ENCODE peak calls at places on chromosomes 2 and 18, in seven cellular contexts. One of them, this sample, is unnamed.

GRCh38 chr2:231683292-231683898 is 24.9 kb upstream of the PTMA start:
- DNase-seq in astrocyte of the spinal cord: no peak
- DNase-seq in mesothelial cell of epicardium: no peak
- DNase-seq in HFF-Myc: no peak
- DNase-seq in heart left ventricle: no peak
- DNase-seq in epithelial cell of esophagus: no peak
- DNase-seq in foreskin fibroblast: no peak
- DNase-seq in this sample: no peak

GRCh38 chr18:59672125-59672769 is 25.0 kb downstream of the CCBE1 start:
- DNase-seq in heart left ventricle: no peak
- DNase-seq in epithelial cell of esophagus: peak; percentile 70
- DNase-seq in astrocyte of the spinal cord: peak; percentile 53
- DNase-seq in HFF-Myc: no peak
- DNase-seq in mesothelial cell of epicardium: no peak
- DNase-seq in foreskin fibroblast: peak; percentile 53
- DNase-seq in this sample: no peak

GRCh38 chr18:31225668-31226067 is 63.0 kb upstream of the DSC1 start:
- DNase-seq in heart left ventricle: no peak
- DNase-seq in mesothelial cell of epicardium: peak; percentile 41
- DNase-seq in foreskin fibroblast: no peak
- DNase-seq in epithelial cell of esophagus: no peak
- DNase-seq in astrocyte of the spinal cord: peak; percentile 86
- DNase-seq in HFF-Myc: no peak
- DNase-seq in this sample: peak; percentile 80

GRCh38 chr2:32745191-32745590 is 117.3 kb downstream of the TTC27 start:
- DNase-seq in epithelial cell of esophagus: peak; percentile 47
- DNase-seq in heart left ventricle: no peak
- DNase-seq in HFF-Myc: no peak
- DNase-seq in mesothelial cell of epicardium: no peak
- DNase-seq in foreskin fibroblast: peak; percentile 68
- DNase-seq in astrocyte of the spinal cord: peak; percentile 19
- DNase-seq in this sample: no peak

GRCh38 chr2:64838817-64839216 is 150.4 kb upstream of the SLC1A4 start:
- DNase-seq in heart left ventricle: no peak
- DNase-seq in astrocyte of the spinal cord: peak; percentile 89
- DNase-seq in HFF-Myc: peak; percentile 66
- DNase-seq in mesothelial cell of epicardium: no peak
- DNase-seq in foreskin fibroblast: peak; percentile 97
- DNase-seq in epithelial cell of esophagus: peak; percentile 95
- DNase-seq in this sample: peak; percentile 72

GRCh38 chr2:104746790-104747320 is 107.1 kb upstream of the POU3F3 start:
- DNase-seq in mesothelial cell of epicardium: no peak
- DNase-seq in heart left ventricle: no peak
- DNase-seq in astrocyte of the spinal cord: no peak
- DNase-seq in epithelial cell of esophagus: no peak
- DNase-seq in foreskin fibroblast: no peak
- DNase-seq in HFF-Myc: no peak
- DNase-seq in this sample: no peak

GRCh38 chr2:43222472-43223146 is 3.8 kb downstream of the ZFP36L2 start:
- DNase-seq in astrocyte of the spinal cord: peak; percentile 36
- DNase-seq in epithelial cell of esophagus: peak; percentile 36
- DNase-seq in foreskin fibroblast: peak; percentile 36
- DNase-seq in mesothelial cell of epicardium: no peak
- DNase-seq in HFF-Myc: no peak
- DNase-seq in heart left ventricle: no peak
- DNase-seq in this sample: no peak

GRCh38 chr2:27833931-27834330 is 56.3 kb downstream of the RBKS start:
- DNase-seq in foreskin fibroblast: peak; percentile 50
- DNase-seq in mesothelial cell of epicardium: no peak
- DNase-seq in epithelial cell of esophagus: no peak
- DNase-seq in heart left ventricle: no peak
- DNase-seq in astrocyte of the spinal cord: peak; percentile 46
- DNase-seq in HFF-Myc: no peak
- DNase-seq in this sample: no peak

GRCh38 chr2:226423498-226423960 is 376.1 kb downstream of the IRS1 start:
- DNase-seq in foreskin fibroblast: peak; percentile 58
- DNase-seq in mesothelial cell of epicardium: no peak
- DNase-seq in heart left ventricle: peak; percentile 59
- DNase-seq in epithelial cell of esophagus: peak; percentile 60
- DNase-seq in astrocyte of the spinal cord: peak; percentile 42
- DNase-seq in HFF-Myc: no peak
- DNase-seq in this sample: no peak

GRCh38 chr2:153004627-153005026 is 286.2 kb downstream of the ARL6IP6 start:
- DNase-seq in HFF-Myc: no peak
- DNase-seq in heart left ventricle: no peak
- DNase-seq in foreskin fibroblast: no peak
- DNase-seq in epithelial cell of esophagus: no peak
- DNase-seq in mesothelial cell of epicardium: no peak
- DNase-seq in astrocyte of the spinal cord: no peak
- DNase-seq in this sample: no peak

GRCh38 chr2:211397764-211398163 is 841.4 kb downstream of the CPS1 start:
- DNase-seq in heart left ventricle: no peak
- DNase-seq in epithelial cell of esophagus: no peak
- DNase-seq in mesothelial cell of epicardium: no peak
- DNase-seq in foreskin fibroblast: no peak
- DNase-seq in astrocyte of the spinal cord: no peak
- DNase-seq in HFF-Myc: no peak
- DNase-seq in this sample: no peak

GRCh38 chr2:238132463-238133450 is 5.7 kb upstream of the KLHL30 start:
- DNase-seq in astrocyte of the spinal cord: no peak
- DNase-seq in foreskin fibroblast: no peak
- DNase-seq in heart left ventricle: peak; percentile 48
- DNase-seq in mesothelial cell of epicardium: no peak
- DNase-seq in HFF-Myc: no peak
- DNase-seq in epithelial cell of esophagus: no peak
- DNase-seq in this sample: no peak

GRCh38 chr2:8059255-8059654 is 622.6 kb upstream of the ID2 start:
- DNase-seq in foreskin fibroblast: no peak
- DNase-seq in HFF-Myc: no peak
- DNase-seq in astrocyte of the spinal cord: no peak
- DNase-seq in epithelial cell of esophagus: no peak
- DNase-seq in mesothelial cell of epicardium: no peak
- DNase-seq in heart left ventricle: no peak
- DNase-seq in this sample: no peak

GRCh38 chr2:8797682-8798081 is 39.7 kb downstream of the KIDINS220 start:
- DNase-seq in astrocyte of the spinal cord: no peak
- DNase-seq in mesothelial cell of epicardium: no peak
- DNase-seq in foreskin fibroblast: no peak
- DNase-seq in HFF-Myc: no peak
- DNase-seq in heart left ventricle: no peak
- DNase-seq in epithelial cell of esophagus: no peak
- DNase-seq in this sample: no peak

GRCh38 chr2:144513388-144514100 is 6.4 kb downstream of the ZEB2 start:
- DNase-seq in astrocyte of the spinal cord: peak; percentile 81
- DNase-seq in heart left ventricle: no peak
- DNase-seq in foreskin fibroblast: peak; percentile 83
- DNase-seq in HFF-Myc: no peak
- DNase-seq in mesothelial cell of epicardium: no peak
- DNase-seq in epithelial cell of esophagus: no peak
- DNase-seq in this sample: peak; percentile 90

GRCh38 chr18:79515944-79516351 is 120.2 kb downstream of the NFATC1 start:
- DNase-seq in heart left ventricle: peak; percentile 46
- DNase-seq in mesothelial cell of epicardium: no peak
- DNase-seq in foreskin fibroblast: no peak
- DNase-seq in epithelial cell of esophagus: no peak
- DNase-seq in astrocyte of the spinal cord: no peak
- DNase-seq in HFF-Myc: no peak
- DNase-seq in this sample: no peak

GRCh38 chr2:221601376-221601775 is 29.3 kb upstream of the EPHA4 start:
- DNase-seq in astrocyte of the spinal cord: no peak
- DNase-seq in HFF-Myc: no peak
- DNase-seq in foreskin fibroblast: no peak
- DNase-seq in epithelial cell of esophagus: no peak
- DNase-seq in mesothelial cell of epicardium: no peak
- DNase-seq in heart left ventricle: no peak
- DNase-seq in this sample: no peak

GRCh38 chr2:38835990-38836389 is 39.7 kb downstream of the DHX57 start:
- DNase-seq in astrocyte of the spinal cord: no peak
- DNase-seq in foreskin fibroblast: no peak
- DNase-seq in HFF-Myc: no peak
- DNase-seq in mesothelial cell of epicardium: no peak
- DNase-seq in epithelial cell of esophagus: no peak
- DNase-seq in heart left ventricle: no peak
- DNase-seq in this sample: no peak

GRCh38 chr18:11322716-11323115 is 173.3 kb upstream of the PIEZO2 start:
- DNase-seq in astrocyte of the spinal cord: no peak
- DNase-seq in heart left ventricle: no peak
- DNase-seq in HFF-Myc: no peak
- DNase-seq in mesothelial cell of epicardium: no peak
- DNase-seq in foreskin fibroblast: no peak
- DNase-seq in epithelial cell of esophagus: no peak
- DNase-seq in this sample: no peak

GRCh38 chr2:88874063-88874657 is 182.7 kb downstream of the RPIA start:
- DNase-seq in foreskin fibroblast: peak; percentile 75
- DNase-seq in epithelial cell of esophagus: peak; percentile 68
- DNase-seq in mesothelial cell of epicardium: no peak
- DNase-seq in HFF-Myc: peak; percentile 14
- DNase-seq in heart left ventricle: no peak
- DNase-seq in astrocyte of the spinal cord: peak; percentile 65
- DNase-seq in this sample: peak; percentile 7
- TF ChIP-seq CTCF in foreskin fibroblast: peak; percentile 76
- TF ChIP-seq CTCF in epithelial cell of esophagus: peak; percentile 80
- TF ChIP-seq CTCF in mesothelial cell of epicardium: peak; percentile 35
- TF ChIP-seq CTCF in HFF-Myc: peak; percentile 58
- TF ChIP-seq CTCF in heart left ventricle: peak; percentile 86
- TF ChIP-seq CTCF in astrocyte of the spinal cord: peak; percentile 67
- TF ChIP-seq CTCF in this sample: peak; percentile 77

GRCh38 chr2:55502590-55503141 is 16.9 kb upstream of the CFAP36 start:
- DNase-seq in mesothelial cell of epicardium: no peak
- DNase-seq in epithelial cell of esophagus: no peak
- DNase-seq in HFF-Myc: no peak
- DNase-seq in foreskin fibroblast: no peak
- DNase-seq in heart left ventricle: no peak
- DNase-seq in astrocyte of the spinal cord: no peak
- DNase-seq in this sample: no peak
- TF ChIP-seq CTCF in mesothelial cell of epicardium: no peak
- TF ChIP-seq CTCF in epithelial cell of esophagus: no peak
- TF ChIP-seq CTCF in HFF-Myc: no peak
- TF ChIP-seq CTCF in foreskin fibroblast: no peak
- TF ChIP-seq CTCF in heart left ventricle: no peak
- TF ChIP-seq CTCF in astrocyte of the spinal cord: no peak
- TF ChIP-seq CTCF in this sample: no peak

GRCh38 chr18:1668284-1668683 is 763.6 kb downstream of the ADCYAP1 start:
- DNase-seq in foreskin fibroblast: no peak
- DNase-seq in heart left ventricle: no peak
- DNase-seq in astrocyte of the spinal cord: no peak
- DNase-seq in epithelial cell of esophagus: no peak
- DNase-seq in HFF-Myc: no peak
- DNase-seq in mesothelial cell of epicardium: no peak
- DNase-seq in this sample: no peak

GRCh38 chr18:1659190-1659589 is 754.5 kb downstream of the ADCYAP1 start:
- DNase-seq in heart left ventricle: no peak
- DNase-seq in astrocyte of the spinal cord: no peak
- DNase-seq in epithelial cell of esophagus: no peak
- DNase-seq in mesothelial cell of epicardium: no peak
- DNase-seq in foreskin fibroblast: no peak
- DNase-seq in HFF-Myc: no peak
- DNase-seq in this sample: no peak

GRCh38 chr18:1665064-1665463 is 760.4 kb downstream of the ADCYAP1 start:
- DNase-seq in mesothelial cell of epicardium: no peak
- DNase-seq in heart left ventricle: no peak
- DNase-seq in epithelial cell of esophagus: peak; percentile 14
- DNase-seq in foreskin fibroblast: no peak
- DNase-seq in astrocyte of the spinal cord: no peak
- DNase-seq in HFF-Myc: no peak
- DNase-seq in this sample: no peak

DNA sequence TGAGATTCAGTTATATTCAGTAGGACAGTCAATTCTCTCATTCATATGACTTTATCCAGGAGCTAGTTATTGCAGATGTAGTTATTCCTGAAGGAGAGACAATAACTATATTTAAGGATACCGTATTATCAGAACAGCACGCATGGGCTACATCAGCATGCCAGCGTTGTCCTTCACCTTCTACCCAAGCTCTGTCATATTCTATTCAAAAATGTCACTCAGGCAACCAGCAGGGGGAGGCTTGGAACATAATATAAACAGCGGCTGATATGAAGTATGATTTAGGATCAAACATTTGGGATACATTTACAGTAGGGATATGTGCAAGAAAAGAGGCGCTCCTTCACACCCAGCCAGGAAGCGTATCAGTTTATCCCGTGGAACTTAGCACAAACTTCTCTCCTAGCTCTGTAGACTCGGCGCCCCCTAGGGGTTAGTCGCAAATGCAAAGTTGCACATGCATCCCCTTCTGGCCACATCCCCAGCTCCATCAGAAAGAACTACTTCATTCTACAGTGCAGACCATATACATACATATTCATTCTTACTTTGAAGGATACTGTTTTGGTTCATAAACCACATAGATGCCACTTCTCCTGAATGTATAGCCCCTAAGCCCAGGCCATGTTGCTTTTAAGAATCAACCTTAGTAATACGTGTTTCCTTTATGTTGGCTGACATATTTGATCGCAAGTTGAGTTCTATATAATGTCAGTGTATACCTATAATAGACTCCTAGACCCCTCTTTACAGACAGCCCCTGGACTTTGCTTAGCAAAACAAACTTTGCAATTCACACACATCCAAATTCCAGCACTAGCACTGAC is 759.4 kb downstream of the ADCYAP1 start:
- DNase-seq in epithelial cell of esophagus: peak; percentile 46
- DNase-seq in HFF-Myc: no peak
- DNase-seq in foreskin fibroblast: no peak
- DNase-seq in heart left ventricle: peak; percentile 70
- DNase-seq in astrocyte of the spinal cord: peak; percentile 15
- DNase-seq in mesothelial cell of epicardium: peak; percentile 47
- DNase-seq in this sample: no peak
- TF ChIP-seq CTCF in epithelial cell of esophagus: peak; percentile 49
- TF ChIP-seq CTCF in HFF-Myc: peak; percentile 41
- TF ChIP-seq CTCF in foreskin fibroblast: peak; percentile 29
- TF ChIP-seq CTCF in heart left ventricle: peak; percentile 50
- TF ChIP-seq CTCF in astrocyte of the spinal cord: peak; percentile 72
- TF ChIP-seq CTCF in mesothelial cell of epicardium: peak; percentile 71
- TF ChIP-seq CTCF in this sample: peak; percentile 85

GRCh38 chr2:171146071-171146470 is 14.6 kb downstream of the TLK1 start:
- DNase-seq in HFF-Myc: no peak
- DNase-seq in foreskin fibroblast: no peak
- DNase-seq in heart left ventricle: no peak
- DNase-seq in mesothelial cell of epicardium: no peak
- DNase-seq in epithelial cell of esophagus: no peak
- DNase-seq in astrocyte of the spinal cord: no peak
- DNase-seq in this sample: no peak

GRCh38 chr2:171143670-171144062 is 17.0 kb downstream of the TLK1 start:
- DNase-seq in HFF-Myc: no peak
- DNase-seq in foreskin fibroblast: no peak
- DNase-seq in astrocyte of the spinal cord: no peak
- DNase-seq in mesothelial cell of epicardium: no peak
- DNase-seq in epithelial cell of esophagus: no peak
- DNase-seq in heart left ventricle: no peak
- DNase-seq in this sample: no peak

GRCh38 chr2:171142398-171142797 is 18.3 kb downstream of the TLK1 start:
- DNase-seq in foreskin fibroblast: no peak
- DNase-seq in HFF-Myc: no peak
- DNase-seq in astrocyte of the spinal cord: no peak
- DNase-seq in heart left ventricle: no peak
- DNase-seq in epithelial cell of esophagus: no peak
- DNase-seq in mesothelial cell of epicardium: no peak
- DNase-seq in this sample: no peak

GRCh38 chr2:171139860-171140259 is 20.8 kb downstream of the TLK1 start:
- DNase-seq in epithelial cell of esophagus: no peak
- DNase-seq in heart left ventricle: no peak
- DNase-seq in astrocyte of the spinal cord: no peak
- DNase-seq in mesothelial cell of epicardium: no peak
- DNase-seq in foreskin fibroblast: no peak
- DNase-seq in HFF-Myc: no peak
- DNase-seq in this sample: no peak

GRCh38 chr2:171141320-171141719 is 19.4 kb downstream of the TLK1 start:
- DNase-seq in foreskin fibroblast: no peak
- DNase-seq in astrocyte of the spinal cord: no peak
- DNase-seq in mesothelial cell of epicardium: no peak
- DNase-seq in heart left ventricle: no peak
- DNase-seq in HFF-Myc: no peak
- DNase-seq in epithelial cell of esophagus: no peak
- DNase-seq in this sample: no peak
- TF ChIP-seq CTCF in foreskin fibroblast: no peak
- TF ChIP-seq CTCF in astrocyte of the spinal cord: no peak
- TF ChIP-seq CTCF in mesothelial cell of epicardium: no peak
- TF ChIP-seq CTCF in heart left ventricle: no peak
- TF ChIP-seq CTCF in HFF-Myc: no peak
- TF ChIP-seq CTCF in epithelial cell of esophagus: no peak
- TF ChIP-seq CTCF in this sample: peak; percentile 13